ENCODE peak calls at places on chromosomes 13 and 19, in seven cellular contexts. D, U, E, I, M, T and O are unnamed samples.

GRCh38 chr13:34358811-34359513 is 541.0 kb downstream of the RFC3 start:
- DNase-seq in U (peak), T (no peak), I (no peak), D (no peak), E (no peak), M (no peak), O (peak)

GRCh38 chr19:38975214-38975860 is at the start of gene FBXO17:
- DNase-seq in U (peak), E (no peak), D (no peak), I (no peak), T (no peak), M (no peak), O (no peak)

GRCh38 chr19:47284324-47284899 is 9.7 kb downstream of the INAFM1 start:
- DNase-seq in T (peak), U (peak), I (no peak), M (no peak), D (no peak), E (no peak), O (no peak)

GRCh38 chr19:815775-816499 is 5.8 kb downstream of the PLPPR3 start:
- DNase-seq in M (no peak), D (no peak), I (no peak), T (no peak), E (no peak), U (no peak), O (no peak)

GRCh38 chr19:4415352-4415751 is 12.9 kb downstream of the CHAF1A start:
- DNase-seq in D (no peak), I (no peak), M (no peak), T (no peak), U (no peak), E (no peak), O (no peak)

GRCh38 chr13:112042496-112042895 is 24.5 kb upstream of the SOX1 start:
- DNase-seq in I (no peak), E (no peak), U (peak), D (no peak), M (no peak), T (no peak), O (no peak)

GRCh38 chr13:110454956-110455355 is 106.6 kb downstream of the RAB20 start:
- DNase-seq in E (no peak), M (no peak), U (no peak), I (no peak), D (no peak), T (no peak), O (no peak)

GRCh38 chr19:16374436-16374835 is 49.8 kb downstream of the KLF2 start:
- DNase-seq in D (no peak), T (no peak), M (no peak), E (no peak), U (no peak), I (no peak), O (no peak)

GRCh38 chr19:28446511-28446910 is 766.4 kb downstream of the UQCRFS1 start:
- DNase-seq in U (no peak), M (no peak), T (no peak), I (no peak), E (no peak), D (no peak), O (no peak)

GRCh38 chr19:532578-533484 is 1.3 kb downstream of the CDC34 start:
- DNase-seq in E (no peak), I (no peak), M (no peak), D (no peak), U (peak), T (peak), O (no peak)

GRCh38 chr13:60584976-60585375 is 188.0 kb downstream of the TDRD3 start:
- DNase-seq in M (no peak), I (no peak), D (no peak), U (no peak), T (no peak), E (no peak), O (no peak)

GRCh38 chr19:51508059-51508733 is 6.6 kb upstream of the SIGLEC12 start:
- DNase-seq in M (no peak), I (no peak), D (no peak), T (no peak), U (no peak), E (no peak), O (no peak)

GRCh38 chr13:51158365-51158764 is 47.3 kb upstream of the C13orf42 start:
- DNase-seq in M (no peak), I (no peak), T (no peak), E (no peak), D (no peak), U (no peak), O (no peak)

GRCh38 chr19:485122-485521 is 11.2 kb upstream of the MADCAM1 start:
- DNase-seq in T (peak), M (no peak), I (no peak), E (peak), D (no peak), U (no peak), O (no peak)

GRCh38 chr13:98083507-98083906 is 59.4 kb upstream of the FARP1 start:
- DNase-seq in E (no peak), D (no peak), M (peak), I (no peak), U (peak), T (no peak), O (peak)

GRCh38 chr19:407501-408440 is 1.2 kb downstream of the C2CD4C start:
- DNase-seq in T (no peak), U (no peak), I (no peak), E (no peak), D (no peak), M (no peak), O (no peak)

GRCh38 chr13:51581148-51581820 is 3.0 kb upstream of the WDFY2 start:
- DNase-seq in T (no peak), M (no peak), U (no peak), D (no peak), I (no peak), E (no peak), O (no peak)

GRCh38 chr13:42219870-42220269 is 52.1 kb upstream of the AKAP11 start:
- DNase-seq in U (no peak), M (no peak), D (no peak), E (no peak), I (no peak), T (no peak), O (no peak)

GRCh38 chr19:9132422-9132821 is 5.7 kb upstream of the OR7G3 start:
- DNase-seq in U (peak), E (no peak), D (no peak), T (no peak), M (no peak), I (no peak), O (no peak)

GRCh38 chr19:18153555-18154134 is 682 bp downstream of the PIK3R2 start:
- DNase-seq in T (no peak), D (no peak), U (no peak), E (no peak), I (no peak), M (no peak), O (no peak)

GRCh38 chr13:99002191-99002710 is 24.4 kb upstream of the DOCK9 start:
- DNase-seq in D (no peak), U (no peak), E (no peak), M (no peak), T (no peak), I (no peak), O (no peak)

GRCh38 chr19:36136975-36137686 is 2.7 kb upstream of the CAPNS1 start:
- DNase-seq in U (peak), I (no peak), D (no peak), T (peak), M (no peak), E (no peak), O (no peak)

GRCh38 chr19:2428027-2428690 is 773 bp upstream of the TIMM13 start:
- DNase-seq in U (no peak), M (no peak), I (no peak), E (no peak), D (no peak), T (peak), O (no peak)

GRCh38 chr19:50702870-50703829 is 16.5 kb downstream of the SHANK1 start:
- DNase-seq in U (peak), M (no peak), E (no peak), T (no peak), I (no peak), D (no peak), O (peak)